ENCODE peak calls at places on chromosomes 11 and 22, in eight cellular contexts. A is right lobe of liver, U is psoas muscle, R is heart right ventricle, Y is WERI-Rb-1, O is left ventricle myocardium inferior, D is AG04450, E is mammary epithelial cell. M is an unnamed sample.

GRCh38 chr22:28989035-28989464 is 72.6 kb downstream of the C22orf31 start:
- DNase-seq in A (no peak), U (no peak), R (no peak), Y (no peak), O (no peak), D (no peak), E (peak; percentile 88), M (no peak)

GRCh38 chr22:30301995-30302809 is 12.9 kb upstream of the CASTOR1 start:
- DNase-seq in A (peak; percentile 65), U (no peak), R (no peak), Y (no peak), O (peak; percentile 57), D (no peak), E (peak; percentile 78), M (peak; percentile 71)

GRCh38 chr11:1767399-1768140 is 3.8 kb upstream of the CTSD start:
- DNase-seq in A (no peak), U (no peak), R (no peak), Y (no peak), O (no peak), D (no peak), E (no peak), M (peak; percentile 48)

GRCh38 chr22:30262917-30263741 is 3.5 kb downstream of the OSM start:
- DNase-seq in A (peak; percentile 78), U (peak; percentile 73), R (peak; percentile 76), Y (peak; percentile 83), O (peak; percentile 75), D (no peak), E (no peak), M (peak; percentile 84)

GRCh38 chr11:3939651-3940190 is 84.3 kb downstream of the STIM1 start:
- DNase-seq in A (no peak), U (no peak), R (no peak), Y (no peak), O (no peak), D (no peak), E (peak; percentile 12), M (no peak)

GRCh38 chr11:128718064-128718463 is 24.2 kb downstream of the FLI1 start:
- DNase-seq in A (no peak), U (no peak), R (no peak), Y (no peak), O (no peak), D (no peak), E (no peak), M (no peak)

GRCh38 chr11:111419641-111420327 is 40.7 kb upstream of the POU2AF1 start:
- DNase-seq in A (peak; percentile 79), U (no peak), R (no peak), Y (no peak), O (no peak), D (no peak), E (no peak), M (no peak)

GRCh38 chr22:42745118-42745517 is 24.4 kb upstream of the A4GALT start:
- DNase-seq in A (no peak), U (no peak), R (no peak), Y (no peak), O (no peak), D (no peak), E (peak; percentile 41), M (no peak)

GRCh38 chr11:24760681-24761080 is 263.8 kb downstream of the LUZP2 start:
- DNase-seq in A (no peak), U (no peak), R (no peak), Y (no peak), O (no peak), D (no peak), E (no peak), M (no peak)

GRCh38 chr11:68632802-68633201 is 51.5 kb upstream of the GAL start:
- DNase-seq in A (no peak), U (no peak), R (no peak), Y (peak; percentile 83), O (no peak), D (peak; percentile 16), E (peak; percentile 50), M (no peak)

GRCh38 chr11:121655481-121656332 is 202.9 kb upstream of the SORL1-AS1 start:
- DNase-seq in A (peak; percentile 87), U (peak; percentile 87), R (peak; percentile 88), Y (peak; percentile 76), O (peak; percentile 88), D (peak; percentile 97), E (peak; percentile 73), M (peak; percentile 92)

GRCh38 chr11:65551572-65552398 is 6.4 kb downstream of the LTBP3 start:
- DNase-seq in A (peak; percentile 85), U (no peak), R (peak; percentile 60), Y (peak; percentile 83), O (peak; percentile 45), D (no peak), E (peak; percentile 35), M (peak; percentile 88)

GRCh38 chr11:2883717-2884423 is 1.7 kb downstream of the CDKN1C start:
- DNase-seq in A (no peak), U (peak; percentile 60), R (peak; percentile 65), Y (peak; percentile 47), O (peak; percentile 62), D (no peak), E (no peak), M (no peak)

GRCh38 chr11:74465291-74465708 is 2.0 kb downstream of the KCNE3 start:
- DNase-seq in A (no peak), U (no peak), R (no peak), Y (no peak), O (no peak), D (no peak), E (no peak), M (no peak)

GRCh38 chr11:93895106-93895862 is 44.9 kb upstream of the VSTM5 start:
- DNase-seq in A (no peak), U (no peak), R (no peak), Y (peak; percentile 32), O (no peak), D (peak; percentile 69), E (peak; percentile 48), M (no peak)

GRCh38 chr11:14420223-14420622 is 61.2 kb upstream of the RRAS2 start:
- DNase-seq in A (no peak), U (no peak), R (no peak), Y (no peak), O (no peak), D (no peak), E (no peak), M (no peak)

GRCh38 chr11:123145661-123146060 is 49.4 kb downstream of the CLMP start:
- DNase-seq in A (no peak), U (no peak), R (no peak), Y (peak; percentile 88), O (no peak), D (no peak), E (no peak), M (no peak)

GRCh38 chr11:121426476-121427454 is 25.3 kb upstream of the SORL1 start:
- DNase-seq in A (peak; percentile 77), U (peak; percentile 43), R (peak; percentile 56), Y (no peak), O (peak; percentile 57), D (no peak), E (no peak), M (peak; percentile 77)

GRCh38 chr11:57646756-57647303 is 2.9 kb downstream of the YPEL4 start:
- DNase-seq in A (no peak), U (no peak), R (no peak), Y (no peak), O (no peak), D (no peak), E (no peak), M (no peak)

GRCh38 chr11:70407814-70408213 is 9.5 kb downstream of the CTTN start:
- DNase-seq in A (no peak), U (no peak), R (no peak), Y (no peak), O (no peak), D (no peak), E (no peak), M (no peak)
- TF ChIP-seq CTCF in A (no peak), U (no peak), R (no peak), Y (no peak), O (no peak), D (no peak), E (no peak), M (no peak)

GRCh38 chr11:5631426-5631825 is 6.6 kb downstream of the TRIM34 start:
- DNase-seq in A (no peak), U (no peak), R (no peak), Y (no peak), O (no peak), D (no peak), E (no peak), M (no peak)

GRCh38 chr11:5626191-5626590 is 1.4 kb downstream of the TRIM34 start:
- DNase-seq in A (no peak), U (no peak), R (no peak), Y (no peak), O (no peak), D (no peak), E (no peak), M (no peak)

GRCh38 chr11:5631969-5632635 is 7.3 kb downstream of the TRIM34 start:
- DNase-seq in A (no peak), U (no peak), R (no peak), Y (no peak), O (no peak), D (no peak), E (no peak), M (no peak)
- H3K4me3 ChIP-seq in A (no peak overlapping the region), U (no peak overlapping the region), R (no peak overlapping the region), Y (no peak overlapping the region), O (no peak overlapping the region), D (no peak overlapping the region), E (no peak overlapping the region), M (no peak overlapping the region)

GRCh38 chr22:46148885-46149492 is 1.3 kb upstream of the PPARA start:
- DNase-seq in A (peak; percentile 53), U (no peak), R (no peak), Y (no peak), O (no peak), D (no peak), E (no peak), M (no peak)
- H3K27ac ChIP-seq in A (peak overlapping the region; percentile 90), U (peak overlapping the region; percentile 93), R (peak overlapping the region; percentile 85), Y (no peak overlapping the region), O (peak overlapping the region; percentile 95), D (no peak overlapping the region), E (no peak overlapping the region), M (peak overlapping the region; percentile 89)

GRCh38 chr11:61186504-61186903 is 16.8 kb upstream of the PGA3 start:
- DNase-seq in A (no peak), U (no peak), R (no peak), Y (no peak), O (no peak), D (no peak), E (no peak), M (no peak)

GRCh38 chr11:61181489-61181888 is 20.3 kb upstream of the VPS37C start:
- DNase-seq in A (no peak), U (no peak), R (no peak), Y (no peak), O (no peak), D (no peak), E (no peak), M (peak; percentile 3)

GRCh38 chr11:61187505-61188130 is 15.7 kb upstream of the PGA3 start:
- DNase-seq in A (no peak), U (peak; percentile 69), R (peak; percentile 56), Y (peak; percentile 82), O (peak; percentile 66), D (peak; percentile 61), E (peak; percentile 40), M (no peak)

GRCh38 chr11:61183645-61184044 is 19.7 kb upstream of the PGA3 start:
- DNase-seq in A (no peak), U (no peak), R (no peak), Y (no peak), O (no peak), D (no peak), E (no peak), M (no peak)
- TF ChIP-seq CTCF in A (no peak), U (no peak), R (no peak), Y (no peak), O (no peak), D (peak; percentile 32), E (no peak), M (no peak)

M was measured in upper lobe of right lung.